ENCODE peak calls at places on chromosomes 4 and X, in five cellular contexts. One of them, this sample, is unnamed.

GRCh38 chr4:127188847-127189246 is 443.9 kb upstream of the INTU start:
- DNase-seq in brain microvascular endothelial cell: no peak
- DNase-seq in lower leg skin: no peak
- DNase-seq in HCT116: peak
- DNase-seq in AG10803: no peak
- DNase-seq in this sample: no peak

GRCh38 chrX:101906136-101906796 is 25.6 kb downstream of the ZMAT1 start:
- DNase-seq in AG10803: no peak
- DNase-seq in HCT116: no peak
- DNase-seq in brain microvascular endothelial cell: no peak
- DNase-seq in lower leg skin: no peak
- DNase-seq in this sample: no peak

GRCh38 chrX:64908121-64908520 is 68.1 kb downstream of the ZC4H2 start:
- DNase-seq in lower leg skin: no peak
- DNase-seq in brain microvascular endothelial cell: no peak
- DNase-seq in HCT116: no peak
- DNase-seq in AG10803: no peak
- DNase-seq in this sample: no peak

GRCh38 chr4:107755841-107756356 is 35.9 kb upstream of the PAPSS1 start:
- DNase-seq in lower leg skin: no peak
- DNase-seq in brain microvascular endothelial cell: no peak
- DNase-seq in AG10803: peak
- DNase-seq in HCT116: no peak
- DNase-seq in this sample: no peak

GRCh38 chrX:107894038-107894437 is 68.4 kb downstream of the MID2 start:
- DNase-seq in AG10803: peak
- DNase-seq in brain microvascular endothelial cell: peak
- DNase-seq in lower leg skin: peak
- DNase-seq in HCT116: peak
- DNase-seq in this sample: peak

GRCh38 chr4:44544158-44544557 is 95.5 kb upstream of the KCTD8 start:
- DNase-seq in lower leg skin: no peak
- DNase-seq in AG10803: no peak
- DNase-seq in HCT116: no peak
- DNase-seq in brain microvascular endothelial cell: no peak
- DNase-seq in this sample: no peak

GRCh38 chr4:95304898-95305297 is 243.9 kb downstream of the UNC5C start:
- DNase-seq in AG10803: peak
- DNase-seq in HCT116: no peak
- DNase-seq in brain microvascular endothelial cell: peak
- DNase-seq in lower leg skin: no peak
- DNase-seq in this sample: no peak

GRCh38 chrX:120238947-120239346 is 11.7 kb upstream of the ZBTB33 start:
- DNase-seq in brain microvascular endothelial cell: no peak
- DNase-seq in AG10803: peak
- DNase-seq in lower leg skin: no peak
- DNase-seq in HCT116: no peak
- DNase-seq in this sample: peak

GRCh38 chr4:72352746-72353145 is 216.3 kb downstream of the ADAMTS3 start:
- DNase-seq in brain microvascular endothelial cell: no peak
- DNase-seq in AG10803: peak
- DNase-seq in HCT116: no peak
- DNase-seq in lower leg skin: no peak
- DNase-seq in this sample: peak

GRCh38 chrX:1093112-1093511 is 119.3 kb downstream of the CRLF2 start:
- DNase-seq in HCT116: no peak
- DNase-seq in lower leg skin: no peak
- DNase-seq in AG10803: no peak
- DNase-seq in brain microvascular endothelial cell: no peak
- DNase-seq in this sample: no peak

GRCh38 chr4:8853249-8853648 is 18.4 kb downstream of the HMX1 start:
- DNase-seq in lower leg skin: no peak
- DNase-seq in AG10803: no peak
- DNase-seq in HCT116: peak
- DNase-seq in brain microvascular endothelial cell: no peak
- DNase-seq in this sample: no peak

GRCh38 chr4:79178770-79179169 is 147.1 kb downstream of the NAA11 start:
- DNase-seq in AG10803: no peak
- DNase-seq in lower leg skin: peak
- DNase-seq in HCT116: no peak
- DNase-seq in brain microvascular endothelial cell: no peak
- DNase-seq in this sample: no peak

GRCh38 chrX:105114554-105115130 is 105.9 kb downstream of the TEX13A start:
- DNase-seq in HCT116: no peak
- DNase-seq in AG10803: no peak
- DNase-seq in lower leg skin: no peak
- DNase-seq in brain microvascular endothelial cell: no peak
- DNase-seq in this sample: no peak

GRCh38 chr4:150582881-150583286 is 933 bp downstream of the MAB21L2 start:
- DNase-seq in lower leg skin: no peak
- DNase-seq in AG10803: no peak
- DNase-seq in brain microvascular endothelial cell: peak
- DNase-seq in HCT116: no peak
- DNase-seq in this sample: no peak

GRCh38 chr4:134518574-134519217 is 317.1 kb upstream of the PABPC4L start:
- DNase-seq in AG10803: no peak
- DNase-seq in HCT116: no peak
- DNase-seq in brain microvascular endothelial cell: no peak
- DNase-seq in lower leg skin: no peak
- DNase-seq in this sample: no peak

GRCh38 chr4:1752284-1753041 is 31.1 kb downstream of the TACC3 start:
- DNase-seq in brain microvascular endothelial cell: no peak
- DNase-seq in lower leg skin: no peak
- DNase-seq in AG10803: no peak
- DNase-seq in HCT116: no peak
- DNase-seq in this sample: no peak

GRCh38 chrX:2395261-2395850 is 105.4 kb downstream of the DHRSX start:
- DNase-seq in brain microvascular endothelial cell: no peak
- DNase-seq in AG10803: no peak
- DNase-seq in HCT116: no peak
- DNase-seq in lower leg skin: no peak
- DNase-seq in this sample: no peak

GRCh38 chrX:103847174-103847870 is 15.3 kb upstream of the RAB9B start:
- DNase-seq in HCT116: no peak
- DNase-seq in brain microvascular endothelial cell: no peak
- DNase-seq in lower leg skin: no peak
- DNase-seq in AG10803: peak
- DNase-seq in this sample: peak

GRCh38 chr4:174764105-174764729 is 64.8 kb downstream of the GLRA3 start:
- DNase-seq in lower leg skin: no peak
- DNase-seq in brain microvascular endothelial cell: no peak
- DNase-seq in HCT116: peak
- DNase-seq in AG10803: peak
- DNase-seq in this sample: peak

GRCh38 chr4:14188214-14188613 is 560.7 kb upstream of the BOD1L1 start:
- DNase-seq in HCT116: no peak
- DNase-seq in AG10803: no peak
- DNase-seq in brain microvascular endothelial cell: no peak
- DNase-seq in lower leg skin: no peak
- DNase-seq in this sample: no peak

GRCh38 chr4:73452953-73453700 is 17.1 kb downstream of the AFP start:
- DNase-seq in lower leg skin: no peak
- DNase-seq in AG10803: no peak
- DNase-seq in brain microvascular endothelial cell: no peak
- DNase-seq in HCT116: no peak
- DNase-seq in this sample: no peak

GRCh38 chr4:80265571-80266266 is 745 bp upstream of the FGF5 start:
- DNase-seq in HCT116: no peak
- DNase-seq in AG10803: peak
- DNase-seq in lower leg skin: no peak
- DNase-seq in brain microvascular endothelial cell: peak
- DNase-seq in this sample: peak

GRCh38 chr4:87375719-87376291 is 15.2 kb downstream of the HSD17B11 start:
- DNase-seq in brain microvascular endothelial cell: peak
- DNase-seq in lower leg skin: no peak
- DNase-seq in HCT116: peak
- DNase-seq in AG10803: peak
- DNase-seq in this sample: peak

GRCh38 chrX:97397371-97397770 is 513.7 kb downstream of the RPA4 start:
- DNase-seq in HCT116: no peak
- DNase-seq in lower leg skin: no peak
- DNase-seq in AG10803: peak
- DNase-seq in brain microvascular endothelial cell: peak
- DNase-seq in this sample: peak

GRCh38 chr4:119300072-119300387 is 21.9 kb downstream of the FABP2 start:
- DNase-seq in HCT116: no peak
- DNase-seq in brain microvascular endothelial cell: peak
- DNase-seq in AG10803: peak
- DNase-seq in lower leg skin: peak
- DNase-seq in this sample: peak

GRCh38 chr4:119299221-119300071 is 22.5 kb downstream of the FABP2 start:
- DNase-seq in lower leg skin: no peak
- DNase-seq in HCT116: no peak
- DNase-seq in brain microvascular endothelial cell: no peak
- DNase-seq in AG10803: peak
- DNase-seq in this sample: no peak

GRCh38 chr4:119302073-119302832 is 19.7 kb downstream of the FABP2 start:
- DNase-seq in lower leg skin: no peak
- DNase-seq in HCT116: no peak
- DNase-seq in brain microvascular endothelial cell: no peak
- DNase-seq in AG10803: no peak
- DNase-seq in this sample: no peak

GRCh38 chr4:119297795-119298194 is 24.1 kb downstream of the FABP2 start:
- DNase-seq in AG10803: no peak
- DNase-seq in brain microvascular endothelial cell: no peak
- DNase-seq in HCT116: no peak
- DNase-seq in lower leg skin: no peak
- DNase-seq in this sample: no peak

GRCh38 chr4:119300388-119301131 is 21.4 kb downstream of the FABP2 start:
- DNase-seq in lower leg skin: peak
- DNase-seq in HCT116: peak
- DNase-seq in AG10803: peak
- DNase-seq in brain microvascular endothelial cell: peak
- DNase-seq in this sample: peak
- TF ChIP-seq CTCF in lower leg skin: no peak
- TF ChIP-seq CTCF in HCT116: no peak
- TF ChIP-seq CTCF in AG10803: peak
- TF ChIP-seq CTCF in brain microvascular endothelial cell: peak
- TF ChIP-seq CTCF in this sample: peak

GRCh38 chr4:99435154-99435553 is at the start of gene ADH7:
- DNase-seq in lower leg skin: no peak
- DNase-seq in HCT116: no peak
- DNase-seq in brain microvascular endothelial cell: no peak
- DNase-seq in AG10803: no peak
- DNase-seq in this sample: no peak

GRCh38 chr4:99436462-99436861 is 1.3 kb upstream of the ADH7 start:
- DNase-seq in AG10803: no peak
- DNase-seq in lower leg skin: no peak
- DNase-seq in HCT116: no peak
- DNase-seq in brain microvascular endothelial cell: no peak
- DNase-seq in this sample: no peak

GRCh38 chr4:99437686-99438577 is 2.8 kb upstream of the ADH7 start:
- DNase-seq in lower leg skin: peak
- DNase-seq in brain microvascular endothelial cell: no peak
- DNase-seq in HCT116: no peak
- DNase-seq in AG10803: no peak
- DNase-seq in this sample: no peak

GRCh38 chr4:99438578-99438875 is 3.4 kb upstream of the ADH7 start:
- DNase-seq in AG10803: peak
- DNase-seq in lower leg skin: no peak
- DNase-seq in brain microvascular endothelial cell: no peak
- DNase-seq in HCT116: no peak
- DNase-seq in this sample: no peak

DNA sequence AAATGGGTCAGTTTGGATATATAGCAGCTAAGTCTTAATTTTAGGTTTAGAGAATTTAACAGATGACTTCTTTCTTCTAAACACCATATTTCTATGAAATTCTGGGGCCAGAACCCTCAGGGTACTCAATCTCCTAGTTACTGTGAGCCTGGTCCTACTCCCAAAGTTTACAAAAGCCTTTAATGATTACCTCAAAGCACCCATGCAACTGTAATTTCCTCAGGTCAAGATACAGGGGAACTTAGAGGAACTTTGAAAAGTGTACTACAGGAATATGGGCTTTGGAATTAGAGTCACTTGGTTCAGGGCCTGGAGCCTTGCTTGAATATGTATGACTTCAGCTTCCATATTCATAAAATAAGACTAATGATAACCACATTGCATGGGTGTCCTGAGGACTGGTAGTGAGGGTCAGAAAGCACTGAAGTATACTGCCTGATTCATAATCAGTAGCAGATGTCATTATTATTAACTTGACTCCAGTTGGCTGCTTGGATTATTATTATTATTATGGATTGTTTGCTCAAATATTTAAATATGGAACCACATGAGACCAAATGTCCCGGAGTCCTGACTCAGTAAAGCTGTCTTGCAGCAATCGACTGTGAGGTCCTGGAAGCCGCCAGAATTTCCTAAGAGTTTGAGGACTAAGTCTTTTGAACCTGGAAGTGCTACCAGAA is 2.0 kb upstream of the ADH7 start:
- DNase-seq in brain microvascular endothelial cell: no peak
- DNase-seq in HCT116: no peak
- DNase-seq in AG10803: peak
- DNase-seq in lower leg skin: no peak
- DNase-seq in this sample: no peak
- TF ChIP-seq CTCF in brain microvascular endothelial cell: no peak
- TF ChIP-seq CTCF in HCT116: no peak
- TF ChIP-seq CTCF in AG10803: no peak
- TF ChIP-seq CTCF in lower leg skin: no peak
- TF ChIP-seq CTCF in this sample: no peak

GRCh38 chrX:110466790-110467189 is 108.1 kb downstream of the RTL9 start:
- DNase-seq in brain microvascular endothelial cell: no peak
- DNase-seq in AG10803: no peak
- DNase-seq in lower leg skin: no peak
- DNase-seq in HCT116: no peak
- DNase-seq in this sample: no peak

DNA sequence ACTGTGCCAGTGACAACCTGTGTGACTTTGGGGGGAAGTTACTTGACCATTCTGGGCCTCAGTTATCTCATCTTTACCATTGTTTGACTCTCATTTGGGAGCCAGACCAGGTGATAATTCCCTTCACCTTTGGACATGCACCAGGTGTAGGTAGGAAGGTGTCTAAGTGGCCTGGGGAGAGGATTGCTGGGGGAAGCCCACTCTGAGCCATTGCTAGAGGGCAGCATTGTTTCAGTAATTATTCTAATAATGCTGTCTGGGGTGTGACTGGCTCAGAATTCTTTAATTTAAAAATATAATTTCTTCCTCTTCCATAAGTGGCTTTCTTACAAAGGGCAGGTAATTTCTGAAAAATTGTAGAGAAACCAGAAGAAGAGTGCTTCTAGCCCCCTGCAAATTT is 104.3 kb downstream of the RTL9 start:
- DNase-seq in brain microvascular endothelial cell: no peak
- DNase-seq in AG10803: no peak
- DNase-seq in HCT116: no peak
- DNase-seq in lower leg skin: no peak
- DNase-seq in this sample: no peak
- TF ChIP-seq CTCF in brain microvascular endothelial cell: peak
- TF ChIP-seq CTCF in AG10803: peak
- TF ChIP-seq CTCF in HCT116: peak
- TF ChIP-seq CTCF in lower leg skin: no peak
- TF ChIP-seq CTCF in this sample: peak

GRCh38 chr4:112979881-112980421 is 69.5 kb upstream of the ANK2 start:
- DNase-seq in brain microvascular endothelial cell: no peak
- DNase-seq in HCT116: no peak
- DNase-seq in AG10803: no peak
- DNase-seq in lower leg skin: no peak
- DNase-seq in this sample: no peak

GRCh38 chr4:112978691-112979472 is 70.6 kb upstream of the ANK2 start:
- DNase-seq in HCT116: no peak
- DNase-seq in AG10803: peak
- DNase-seq in brain microvascular endothelial cell: peak
- DNase-seq in lower leg skin: no peak
- DNase-seq in this sample: peak

GRCh38 chr4:112982677-112983076 is 66.8 kb upstream of the ANK2 start:
- DNase-seq in brain microvascular endothelial cell: no peak
- DNase-seq in lower leg skin: no peak
- DNase-seq in AG10803: peak
- DNase-seq in HCT116: no peak
- DNase-seq in this sample: peak
- TF ChIP-seq CTCF in brain microvascular endothelial cell: no peak
- TF ChIP-seq CTCF in lower leg skin: no peak
- TF ChIP-seq CTCF in AG10803: no peak
- TF ChIP-seq CTCF in HCT116: no peak
- TF ChIP-seq CTCF in this sample: peak

This sample was measured in HFFc6.